ENCODE peak calls at places on chromosomes 12 and 14, in six cellular contexts. P, B, E, R, F and J are unnamed samples.

GRCh38 chr12:6532927-6533652 is 1.2 kb upstream of the GAPDH start:
- DNase-seq in B (peak), P (peak), F (peak), R (peak), E (no peak), J (no peak)

GRCh38 chr12:88539893-88540292 is 40.4 kb downstream of the KITLG start:
- DNase-seq in R (no peak), P (no peak), B (no peak), E (no peak), F (no peak), J (no peak)

GRCh38 chr14:52949711-52950409 is 990 bp downstream of the FERMT2 start:
- DNase-seq in P (no peak), B (no peak), R (no peak), E (peak), F (peak), J (no peak)

GRCh38 chr12:7935773-7936581 is at the start of gene SLC2A3:
- DNase-seq in P (peak), E (peak), R (peak), F (peak), B (peak), J (peak)

GRCh38 chr12:55707841-55708694 is at the start of gene ITGA7:
- DNase-seq in B (no peak), F (no peak), R (peak), P (peak), E (peak), J (no peak)

GRCh38 chr12:29807125-29807524 is 23.4 kb upstream of the TMTC1 start:
- DNase-seq in P (no peak), E (no peak), F (peak), B (no peak), R (no peak), J (no peak)

GRCh38 chr12:27003421-27004311 is 10.5 kb downstream of the TM7SF3 start:
- DNase-seq in F (no peak), B (no peak), R (no peak), E (no peak), P (peak), J (no peak)

GRCh38 chr12:83826112-83826511 is 1086.5 kb downstream of the SLC6A15 start:
- DNase-seq in P (peak), R (peak), E (no peak), F (peak), B (peak), J (no peak)

GRCh38 chr14:71933026-71933587 is 878 bp downstream of the RGS6 start:
- DNase-seq in F (no peak), P (no peak), R (peak), B (no peak), E (no peak), J (no peak)

GRCh38 chr12:111429760-111430417 is 24.2 kb downstream of the SH2B3 start:
- DNase-seq in F (no peak), E (peak), R (peak), B (no peak), P (no peak), J (no peak)

GRCh38 chr14:104319489-104320241 is 181.3 kb downstream of the KIF26A start:
- DNase-seq in P (no peak), R (no peak), F (no peak), E (no peak), B (no peak), J (no peak)

GRCh38 chr12:49932023-49932422 is 18.5 kb upstream of the AQP2 start:
- DNase-seq in P (no peak), B (no peak), R (no peak), E (no peak), F (no peak), J (no peak)

GRCh38 chr14:56633544-56633943 is 53.9 kb downstream of the TMEM260 start:
- DNase-seq in R (no peak), B (no peak), P (no peak), E (no peak), F (no peak), J (no peak)

GRCh38 chr12:113184098-113184899 is 979 bp downstream of the DDX54 start:
- DNase-seq in P (no peak), F (no peak), E (no peak), B (no peak), R (no peak), J (no peak)

GRCh38 chr12:95074766-95075165 is 1.3 kb upstream of the NR2C1 start:
- DNase-seq in E (no peak), F (no peak), P (no peak), R (no peak), B (no peak), J (no peak)

GRCh38 chr14:63986789-63987533 is 134.2 kb downstream of the SYNE2 start:
- DNase-seq in P (no peak), E (no peak), F (peak), B (no peak), R (no peak), J (peak)

GRCh38 chr14:35786856-35787255 is 22.2 kb downstream of the RALGAPA1 start:
- DNase-seq in P (no peak), B (no peak), F (no peak), R (no peak), E (no peak), J (no peak)

GRCh38 chr14:69460093-69460701 is 24.3 kb upstream of the PLEKHD1 start:
- DNase-seq in B (peak), E (peak), R (peak), P (peak), F (peak), J (peak)

GRCh38 chr14:88245321-88245720 is 77.7 kb downstream of the KCNK10 start:
- DNase-seq in P (no peak), F (no peak), B (no peak), E (no peak), R (no peak), J (no peak)

GRCh38 chr12:34404377-34405285 is 382.3 kb downstream of the ALG10 start:
- DNase-seq in R (no peak), F (no peak), B (no peak), P (peak), E (no peak), J (no peak)

GRCh38 chr14:93778856-93779629 is 9.2 kb downstream of the PRIMA1 start:
- DNase-seq in E (no peak), F (no peak), P (no peak), R (no peak), B (no peak), J (no peak)

GRCh38 chr14:32426028-32426427 is 96.9 kb downstream of the AKAP6 start:
- DNase-seq in B (no peak), P (no peak), E (no peak), R (no peak), F (no peak), J (no peak)

GRCh38 chr14:52080171-52080800 is 11.4 kb upstream of the NID2 start:
- DNase-seq in E (no peak), P (no peak), R (no peak), F (no peak), B (no peak), J (no peak)